ENCODE peak calls at places on chromosomes 4 and X, in four cellular contexts. Y is right atrium auricular region, K is adrenal gland, H is tibial artery. S is an unnamed sample.

GRCh38 chrX:10142041-10142589 is 14.7 kb upstream of the CLCN4 start:
- DNase-seq in H (no peak), K (no peak), Y (no peak), S (no peak)

GRCh38 chr4:176406297-176406696 is 86.5 kb downstream of the SPCS3 start:
- DNase-seq in H (no peak), Y (no peak), K (no peak), S (no peak)

GRCh38 chrX:37993857-37994619 is 12.3 kb upstream of the SYTL5 start:
- DNase-seq in Y (no peak), K (no peak), H (no peak), S (no peak)

GRCh38 chrX:44996282-44996681 is 123.3 kb downstream of the KDM6A start:
- DNase-seq in Y (no peak), K (no peak), H (no peak), S (no peak)

GRCh38 chrX:12241026-12241425 is 102.8 kb downstream of the FRMPD4 start:
- DNase-seq in H (no peak), K (no peak), Y (no peak), S (no peak)

GRCh38 chr4:41216294-41217019 is 2.1 kb upstream of the APBB2 start:
- DNase-seq in K (peak), Y (no peak), H (peak), S (no peak)

GRCh38 chr4:56321246-56321645 is 66.0 kb downstream of the AASDH start:
- DNase-seq in K (no peak), Y (no peak), H (no peak), S (no peak)

GRCh38 chr4:75598390-75598789 is 31.9 kb downstream of the CDKL2 start:
- DNase-seq in H (no peak), Y (no peak), K (no peak), S (peak)

GRCh38 chr4:120995611-120996010 is 73.1 kb upstream of the PRDM5 start:
- DNase-seq in Y (no peak), H (no peak), K (no peak), S (no peak)

GRCh38 chr4:87807402-87807801 is 8.0 kb downstream of the IBSP start:
- DNase-seq in Y (no peak), K (no peak), H (no peak), S (no peak)

GRCh38 chr4:88674989-88675388 is 22.6 kb downstream of the NAP1L5 start:
- DNase-seq in K (no peak), H (no peak), Y (no peak), S (no peak)

GRCh38 chr4:68732653-68733466 is 62.4 kb upstream of the UGT2B15 start:
- DNase-seq in Y (no peak), K (no peak), H (no peak), S (no peak)

GRCh38 chrX:77899081-77899828 is at the start of gene COX7B:
- DNase-seq in H (peak), K (peak), Y (peak), S (peak)

GRCh38 chrX:77894921-77895886 is at the start of gene MAGT1:
- DNase-seq in H (peak), K (peak), Y (peak), S (peak)

GRCh38 chrX:77892887-77893286 is 2.3 kb downstream of the MAGT1 start:
- DNase-seq in Y (no peak), K (no peak), H (no peak), S (no peak)

DNA sequence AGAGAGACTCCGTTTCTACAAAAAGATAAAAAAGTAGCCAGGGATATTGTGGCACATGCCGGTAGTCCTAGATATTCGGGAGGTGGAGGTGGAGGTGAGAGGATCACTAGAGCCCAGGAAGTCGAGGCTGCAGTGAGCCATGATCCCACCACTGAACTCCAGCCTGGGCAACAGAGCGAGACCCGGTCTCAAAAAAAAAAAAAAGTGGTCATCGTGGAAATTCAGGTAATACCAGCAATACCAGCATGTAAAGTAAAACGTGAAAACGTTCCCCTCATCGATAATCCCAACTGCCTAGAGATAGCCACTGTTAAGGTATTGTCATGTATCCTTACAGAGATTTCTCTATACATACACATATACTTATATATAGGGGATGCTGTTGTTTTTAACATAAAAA is 1.5 kb downstream of the MAGT1 start:
- DNase-seq in K (no peak), H (no peak), Y (no peak), S (no peak)
- H3K4me3 ChIP-seq in K (no peak), H (peak), Y (peak), S (peak)

GRCh38 chrX:70133303-70134115 is at the start of gene IGBP1:
- DNase-seq in K (peak), H (peak), Y (peak), S (peak)
- TF ChIP-seq CTCF in K (peak), H (peak), Y (peak), S (peak)

GRCh38 chr4:140038031-140038533 is 115.9 kb downstream of the MAML3 start:
- DNase-seq in H (no peak), K (no peak), Y (no peak), S (no peak)

GRCh38 chr4:140042634-140043033 is 111.3 kb downstream of the MAML3 start:
- DNase-seq in K (no peak), H (no peak), Y (no peak), S (no peak)

GRCh38 chr4:140031706-140032105 is 122.3 kb downstream of the MAML3 start:
- DNase-seq in Y (no peak), K (no peak), H (no peak), S (no peak)

DNA sequence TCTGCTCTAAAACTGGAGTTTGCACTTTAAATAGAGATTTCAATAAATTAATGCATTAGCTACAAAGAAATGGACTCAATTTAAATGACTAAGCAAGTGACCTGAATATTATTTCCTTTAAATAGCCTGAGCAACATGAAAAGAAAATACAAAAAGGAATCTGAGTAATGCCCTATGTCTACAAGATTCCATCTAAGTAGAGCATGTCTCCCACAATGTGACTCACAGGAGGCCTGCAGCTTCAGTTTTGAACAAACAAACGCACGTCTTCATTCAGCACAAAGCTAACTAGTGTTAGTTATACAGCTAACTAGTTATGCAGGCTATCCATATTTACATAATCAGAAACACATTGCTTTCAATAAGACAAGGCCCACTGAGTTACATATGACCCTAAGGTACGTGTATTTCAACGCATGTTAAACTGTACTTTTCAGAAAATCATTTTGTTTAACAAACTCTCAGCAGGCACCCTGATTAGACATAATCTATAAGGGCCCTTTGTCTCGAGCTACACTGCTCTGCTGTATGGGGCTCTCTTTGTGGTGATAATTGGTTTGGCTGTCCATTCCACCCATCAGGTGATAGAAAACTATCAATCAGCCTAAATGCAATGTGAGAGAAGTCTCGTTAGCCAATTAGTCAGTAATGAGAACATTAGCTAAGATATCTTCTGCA is 116.5 kb downstream of the MAML3 start:
- DNase-seq in H (no peak), Y (no peak), K (no peak), S (peak)
- H3K4me3 ChIP-seq in H (no peak), Y (no peak), K (no peak), S (no peak)

GRCh38 chr4:147836807-147837206 is 104.9 kb downstream of the ARHGAP10 start:
- DNase-seq in K (no peak), Y (no peak), H (no peak), S (no peak)

GRCh38 chr4:147839651-147840050 is 107.8 kb downstream of the ARHGAP10 start:
- DNase-seq in K (no peak), H (no peak), Y (no peak), S (no peak)

GRCh38 chr4:147837854-147838253 is 106.0 kb downstream of the ARHGAP10 start:
- DNase-seq in K (no peak), H (no peak), Y (no peak), S (no peak)

GRCh38 chr4:147839200-147839599 is 107.3 kb downstream of the ARHGAP10 start:
- DNase-seq in Y (no peak), H (no peak), K (no peak), S (no peak)

DNA sequence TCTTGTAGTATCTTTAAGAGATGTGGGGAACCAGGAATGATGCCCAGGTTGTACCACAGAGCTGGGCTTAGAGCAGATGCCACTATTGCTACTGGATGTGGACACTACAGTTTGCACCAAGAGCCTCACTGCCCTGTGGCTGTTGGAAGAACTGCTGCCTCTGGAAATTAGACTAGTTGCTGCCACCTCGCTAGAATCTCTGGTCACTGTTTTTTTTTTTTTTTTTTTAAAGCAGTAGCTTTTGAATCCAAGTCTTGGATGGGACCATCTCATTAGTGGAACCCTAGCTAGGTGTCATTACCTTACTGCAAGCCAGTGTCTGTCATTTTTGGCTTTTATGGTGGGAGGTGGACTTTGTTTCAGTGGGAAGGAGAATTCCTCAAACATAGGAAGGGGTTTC is 105.5 kb downstream of the ARHGAP10 start:
- DNase-seq in Y (no peak), H (no peak), K (peak), S (no peak)
- TF ChIP-seq CTCF in Y (peak), H (peak), K (peak), S (peak)

GRCh38 chr4:166043801-166044200 is 170.8 kb downstream of the TLL1 start:
- DNase-seq in H (no peak), Y (no peak), K (no peak), S (no peak)

GRCh38 chr4:166044871-166045270 is 171.8 kb downstream of the TLL1 start:
- DNase-seq in Y (no peak), H (no peak), K (no peak), S (no peak)

GRCh38 chr4:166039822-166040221 is 166.8 kb downstream of the TLL1 start:
- DNase-seq in Y (no peak), K (no peak), H (no peak), S (no peak)

GRCh38 chr4:166045457-166045856 is 172.4 kb downstream of the TLL1 start:
- DNase-seq in H (no peak), K (no peak), Y (no peak), S (no peak)

GRCh38 chr4:166042510-166043055 is 169.5 kb downstream of the TLL1 start:
- DNase-seq in Y (no peak), H (no peak), K (no peak), S (no peak)
- H3K4me3 ChIP-seq in Y (no peak), H (no peak), K (no peak), S (no peak)

S was measured in AG04450.